ENCODE peak calls at places on chromosomes 2 and 18, in eight cellular contexts. One of them, this sample, is unnamed. For H3K4me1, the result is how much of the 10 kb centered on the place peaks cover.

GRCh38 chr2:30293303-30293912 is 62.1 kb downstream of the LBH start:
- DNase-seq in endothelial cell of umbilical vein: peak
- DNase-seq in mammary epithelial cell: peak
- DNase-seq in fibroblast of lung: peak
- DNase-seq in GM23248: peak
- DNase-seq in colonic mucosa: no peak
- DNase-seq in endodermal cell: no peak
- DNase-seq in SK-N-SH: no peak
- DNase-seq in this sample: peak

GRCh38 chr2:118738524-118739308 is 108.7 kb downstream of the EN1 start:
- DNase-seq in endothelial cell of umbilical vein: peak
- DNase-seq in mammary epithelial cell: peak
- DNase-seq in fibroblast of lung: peak
- DNase-seq in GM23248: peak
- DNase-seq in colonic mucosa: no peak
- DNase-seq in endodermal cell: peak
- DNase-seq in SK-N-SH: no peak
- DNase-seq in this sample: peak

GRCh38 chr18:50306944-50307343 is 19.5 kb upstream of the CXXC1 start:
- DNase-seq in endothelial cell of umbilical vein: no peak
- DNase-seq in mammary epithelial cell: no peak
- DNase-seq in fibroblast of lung: peak
- DNase-seq in GM23248: peak
- DNase-seq in colonic mucosa: no peak
- DNase-seq in endodermal cell: no peak
- DNase-seq in SK-N-SH: no peak
- DNase-seq in this sample: no peak

GRCh38 chr2:17646096-17646554 is 105.6 kb downstream of the VSNL1 start:
- DNase-seq in endothelial cell of umbilical vein: peak
- DNase-seq in mammary epithelial cell: peak
- DNase-seq in fibroblast of lung: peak
- DNase-seq in GM23248: peak
- DNase-seq in colonic mucosa: peak
- DNase-seq in endodermal cell: peak
- DNase-seq in SK-N-SH: peak
- DNase-seq in this sample: peak

GRCh38 chr18:78073275-78073674 is 823.6 kb downstream of the GALR1 start:
- DNase-seq in endothelial cell of umbilical vein: no peak
- DNase-seq in mammary epithelial cell: no peak
- DNase-seq in fibroblast of lung: no peak
- DNase-seq in GM23248: no peak
- DNase-seq in colonic mucosa: no peak
- DNase-seq in endodermal cell: no peak
- DNase-seq in SK-N-SH: no peak
- DNase-seq in this sample: no peak

GRCh38 chr2:105541189-105542050 is 142.6 kb upstream of the FHL2 start:
- DNase-seq in endothelial cell of umbilical vein: no peak
- DNase-seq in mammary epithelial cell: peak
- DNase-seq in fibroblast of lung: no peak
- DNase-seq in GM23248: no peak
- DNase-seq in colonic mucosa: no peak
- DNase-seq in endodermal cell: no peak
- DNase-seq in SK-N-SH: no peak
- DNase-seq in this sample: no peak

GRCh38 chr2:8285898-8286297 is 396.0 kb upstream of the ID2 start:
- DNase-seq in endothelial cell of umbilical vein: no peak
- DNase-seq in mammary epithelial cell: no peak
- DNase-seq in fibroblast of lung: no peak
- DNase-seq in GM23248: no peak
- DNase-seq in colonic mucosa: no peak
- DNase-seq in endodermal cell: no peak
- DNase-seq in SK-N-SH: no peak
- DNase-seq in this sample: no peak

GRCh38 chr2:136098441-136098840 is 19.5 kb downstream of the CXCR4 start:
- DNase-seq in endothelial cell of umbilical vein: no peak
- DNase-seq in mammary epithelial cell: no peak
- DNase-seq in fibroblast of lung: no peak
- DNase-seq in GM23248: no peak
- DNase-seq in colonic mucosa: no peak
- DNase-seq in endodermal cell: no peak
- DNase-seq in SK-N-SH: no peak
- DNase-seq in this sample: no peak

GRCh38 chr2:110874565-110875383 is 142.4 kb downstream of the ACOXL start:
- DNase-seq in endothelial cell of umbilical vein: no peak
- DNase-seq in mammary epithelial cell: no peak
- DNase-seq in fibroblast of lung: no peak
- DNase-seq in GM23248: no peak
- DNase-seq in colonic mucosa: no peak
- DNase-seq in endodermal cell: no peak
- DNase-seq in SK-N-SH: no peak
- DNase-seq in this sample: no peak

GRCh38 chr2:173989886-173990744 is 24.9 kb upstream of the SP3 start:
- DNase-seq in endothelial cell of umbilical vein: no peak
- DNase-seq in mammary epithelial cell: no peak
- DNase-seq in fibroblast of lung: no peak
- DNase-seq in GM23248: no peak
- DNase-seq in colonic mucosa: no peak
- DNase-seq in endodermal cell: no peak
- DNase-seq in SK-N-SH: no peak
- DNase-seq in this sample: no peak

GRCh38 chr2:173990970-173991819 is 26.0 kb upstream of the SP3 start:
- DNase-seq in endothelial cell of umbilical vein: peak
- DNase-seq in mammary epithelial cell: peak
- DNase-seq in fibroblast of lung: peak
- DNase-seq in GM23248: peak
- DNase-seq in colonic mucosa: peak
- DNase-seq in endodermal cell: no peak
- DNase-seq in SK-N-SH: peak
- DNase-seq in this sample: peak

GRCh38 chr2:173989160-173989885 is 24.1 kb upstream of the SP3 start:
- DNase-seq in endothelial cell of umbilical vein: no peak
- DNase-seq in mammary epithelial cell: no peak
- DNase-seq in fibroblast of lung: no peak
- DNase-seq in GM23248: no peak
- DNase-seq in colonic mucosa: no peak
- DNase-seq in endodermal cell: no peak
- DNase-seq in SK-N-SH: no peak
- DNase-seq in this sample: no peak

GRCh38 chr2:173996766-173997165 is 31.6 kb upstream of the SP3 start:
- DNase-seq in endothelial cell of umbilical vein: no peak
- DNase-seq in mammary epithelial cell: no peak
- DNase-seq in fibroblast of lung: no peak
- DNase-seq in GM23248: no peak
- DNase-seq in colonic mucosa: no peak
- DNase-seq in endodermal cell: no peak
- DNase-seq in SK-N-SH: no peak
- DNase-seq in this sample: no peak

DNA sequence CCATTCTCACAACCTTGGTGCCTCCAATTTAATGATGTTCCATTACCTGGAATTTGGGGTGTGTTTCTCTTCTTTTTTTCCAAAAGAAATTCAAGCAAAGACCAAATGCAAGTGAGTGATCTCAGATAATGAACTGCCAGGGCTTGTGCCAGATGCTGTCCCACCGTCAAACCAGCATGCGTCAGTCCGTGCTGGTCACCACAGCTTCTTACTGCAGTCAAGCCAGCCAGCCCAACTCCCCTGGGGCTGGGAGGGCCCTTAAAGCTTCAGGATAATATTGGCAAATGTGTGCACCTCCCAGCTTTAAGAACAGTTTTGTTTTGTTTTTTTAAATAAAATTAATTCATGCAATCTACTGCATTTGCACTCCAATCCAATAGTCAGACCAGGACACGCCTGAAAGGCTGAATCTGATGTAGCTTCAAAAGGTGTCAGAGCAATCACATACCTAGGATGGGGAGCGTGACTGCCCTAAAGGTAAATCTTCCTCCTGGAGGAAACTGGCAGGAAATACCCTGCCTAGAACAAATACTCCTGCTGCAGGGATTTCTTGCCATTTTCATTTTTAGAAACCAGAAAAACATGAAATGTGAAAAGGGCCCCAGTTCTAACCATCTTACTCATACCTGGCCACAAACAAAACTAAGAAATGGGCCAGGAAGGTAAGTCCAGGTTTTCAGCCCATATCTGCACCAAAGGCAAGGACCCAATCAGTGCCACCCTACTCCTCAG is 26.9 kb upstream of the SP3 start:
- DNase-seq in endothelial cell of umbilical vein: no peak
- DNase-seq in mammary epithelial cell: peak
- DNase-seq in fibroblast of lung: peak
- DNase-seq in GM23248: peak
- DNase-seq in colonic mucosa: peak
- DNase-seq in endodermal cell: no peak
- DNase-seq in SK-N-SH: peak
- DNase-seq in this sample: no peak
- H3K4me1 ChIP-seq in endothelial cell of umbilical vein: under half
- H3K4me1 ChIP-seq in mammary epithelial cell: under half
- H3K4me1 ChIP-seq in fibroblast of lung: under half
- H3K4me1 ChIP-seq in GM23248: under half
- H3K4me1 ChIP-seq in colonic mucosa: under half
- H3K4me1 ChIP-seq in endodermal cell: under half
- H3K4me1 ChIP-seq in SK-N-SH: under half
- H3K4me1 ChIP-seq in this sample: half or more

DNA sequence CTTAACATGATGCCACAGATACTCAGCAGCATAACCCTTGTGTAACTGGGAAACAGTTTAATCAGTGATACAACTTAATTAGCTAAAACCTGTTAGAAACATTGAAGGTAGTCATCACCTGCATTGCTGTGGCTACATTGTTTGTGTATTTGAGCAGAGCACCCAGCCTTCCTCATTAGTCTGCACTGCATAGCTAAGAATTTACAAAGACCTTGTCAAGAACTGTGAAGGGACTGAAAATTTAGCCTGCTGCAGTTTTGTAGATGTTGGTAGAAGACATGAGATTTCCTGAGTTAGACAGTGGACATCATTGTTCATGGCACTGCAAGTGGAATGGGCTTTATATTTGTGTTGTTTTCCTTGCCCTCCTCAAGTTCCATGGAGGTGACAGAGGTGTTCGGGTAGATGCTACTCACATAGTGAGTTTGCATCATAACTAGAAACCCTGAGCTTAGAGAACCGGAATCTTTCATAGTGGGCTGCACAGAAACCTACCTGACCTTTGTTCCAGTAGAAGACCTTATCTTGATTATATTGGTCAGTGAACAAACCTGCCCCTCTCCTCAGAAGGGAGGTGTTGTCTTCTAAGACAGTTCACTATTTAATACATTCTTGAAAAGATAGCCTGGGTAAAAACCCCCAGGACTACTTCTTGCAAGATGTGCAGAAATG is 12.5 kb downstream of the VAPA start:
- DNase-seq in endothelial cell of umbilical vein: no peak
- DNase-seq in mammary epithelial cell: no peak
- DNase-seq in fibroblast of lung: no peak
- DNase-seq in GM23248: no peak
- DNase-seq in colonic mucosa: no peak
- DNase-seq in endodermal cell: no peak
- DNase-seq in SK-N-SH: no peak
- DNase-seq in this sample: no peak
- H3K4me3 ChIP-seq in endothelial cell of umbilical vein: no peak
- H3K4me3 ChIP-seq in mammary epithelial cell: no peak
- H3K4me3 ChIP-seq in fibroblast of lung: no peak
- H3K4me3 ChIP-seq in GM23248: no peak
- H3K4me3 ChIP-seq in colonic mucosa: no peak
- H3K4me3 ChIP-seq in endodermal cell: no peak
- H3K4me3 ChIP-seq in SK-N-SH: no peak
- H3K4me3 ChIP-seq in this sample: no peak

GRCh38 chr18:11177382-11177781 is 28.0 kb upstream of the PIEZO2 start:
- DNase-seq in endothelial cell of umbilical vein: no peak
- DNase-seq in mammary epithelial cell: no peak
- DNase-seq in fibroblast of lung: no peak
- DNase-seq in GM23248: no peak
- DNase-seq in colonic mucosa: no peak
- DNase-seq in endodermal cell: no peak
- DNase-seq in SK-N-SH: no peak
- DNase-seq in this sample: no peak

GRCh38 chr18:11178951-11179549 is 29.7 kb upstream of the PIEZO2 start:
- DNase-seq in endothelial cell of umbilical vein: no peak
- DNase-seq in mammary epithelial cell: no peak
- DNase-seq in fibroblast of lung: peak
- DNase-seq in GM23248: peak
- DNase-seq in colonic mucosa: no peak
- DNase-seq in endodermal cell: no peak
- DNase-seq in SK-N-SH: no peak
- DNase-seq in this sample: no peak

GRCh38 chr18:11176416-11176815 is 27.0 kb upstream of the PIEZO2 start:
- DNase-seq in endothelial cell of umbilical vein: no peak
- DNase-seq in mammary epithelial cell: no peak
- DNase-seq in fibroblast of lung: no peak
- DNase-seq in GM23248: peak
- DNase-seq in colonic mucosa: no peak
- DNase-seq in endodermal cell: no peak
- DNase-seq in SK-N-SH: no peak
- DNase-seq in this sample: peak

GRCh38 chr18:11179959-11180519 is 30.7 kb upstream of the PIEZO2 start:
- DNase-seq in endothelial cell of umbilical vein: no peak
- DNase-seq in mammary epithelial cell: no peak
- DNase-seq in fibroblast of lung: no peak
- DNase-seq in GM23248: no peak
- DNase-seq in colonic mucosa: no peak
- DNase-seq in endodermal cell: no peak
- DNase-seq in SK-N-SH: no peak
- DNase-seq in this sample: no peak

DNA sequence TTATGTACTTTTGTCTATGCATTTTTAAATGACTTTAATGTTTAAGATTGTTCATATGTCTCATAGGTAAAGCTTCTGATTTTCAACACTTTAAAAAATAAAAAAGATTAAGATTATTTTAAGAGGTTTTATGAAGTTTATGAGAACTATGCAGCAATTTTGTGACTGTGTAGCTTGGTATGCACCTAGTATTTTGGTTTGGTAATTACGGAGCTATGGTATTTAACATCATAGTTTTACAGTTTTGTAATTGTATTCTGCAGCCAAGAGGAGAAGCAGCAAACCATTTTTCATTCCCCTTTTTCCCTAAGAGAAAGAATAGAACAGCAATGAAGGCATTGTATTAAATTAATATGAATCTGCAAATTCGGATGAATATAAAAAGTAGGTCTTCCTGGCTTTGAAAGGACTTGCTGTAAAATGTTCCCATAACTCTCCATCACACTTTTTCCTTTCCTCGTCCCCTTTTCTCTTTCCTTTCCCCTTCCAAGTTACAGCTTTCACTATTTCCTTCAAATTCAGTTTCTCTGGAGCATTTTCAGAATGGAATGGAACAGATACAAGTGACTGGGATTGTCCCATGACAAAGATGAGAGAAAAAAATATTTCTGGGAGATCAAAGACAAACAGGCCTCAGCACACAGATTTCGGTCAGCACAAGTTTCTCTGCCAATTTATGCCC is 26.0 kb upstream of the PIEZO2 start:
- DNase-seq in endothelial cell of umbilical vein: no peak
- DNase-seq in mammary epithelial cell: no peak
- DNase-seq in fibroblast of lung: peak
- DNase-seq in GM23248: peak
- DNase-seq in colonic mucosa: no peak
- DNase-seq in endodermal cell: no peak
- DNase-seq in SK-N-SH: no peak
- DNase-seq in this sample: peak
- H3K9ac ChIP-seq in endothelial cell of umbilical vein: no peak
- H3K9ac ChIP-seq in mammary epithelial cell: no peak
- H3K9ac ChIP-seq in fibroblast of lung: no peak
- H3K9ac ChIP-seq in GM23248: peak
- H3K9ac ChIP-seq in colonic mucosa: no peak
- H3K9ac ChIP-seq in endodermal cell: no peak
- H3K9ac ChIP-seq in SK-N-SH: peak
- H3K9ac ChIP-seq in this sample: peak

GRCh38 chr18:44823286-44823685 is 142.6 kb downstream of the SETBP1 start:
- DNase-seq in endothelial cell of umbilical vein: no peak
- DNase-seq in mammary epithelial cell: no peak
- DNase-seq in fibroblast of lung: no peak
- DNase-seq in GM23248: no peak
- DNase-seq in colonic mucosa: no peak
- DNase-seq in endodermal cell: no peak
- DNase-seq in SK-N-SH: no peak
- DNase-seq in this sample: no peak
- H3K4me1 ChIP-seq in endothelial cell of umbilical vein: under half
- H3K4me1 ChIP-seq in mammary epithelial cell: under half
- H3K4me1 ChIP-seq in fibroblast of lung: under half
- H3K4me1 ChIP-seq in GM23248: under half
- H3K4me1 ChIP-seq in colonic mucosa: under half
- H3K4me1 ChIP-seq in endodermal cell: under half
- H3K4me1 ChIP-seq in SK-N-SH: under half
- H3K4me1 ChIP-seq in this sample: under half

This sample was measured in adipocyte.